ENCODE peak calls at places on chromosomes 12 and 14, in four cellular contexts. T is fibroblast of mammary gland; I is GM23338; K is CD8-positive, alpha-beta memory T cell. Y is an unnamed sample.
A peak's percentile ranks its signal among the peaks of the same experiment; 100 is the strongest.

GRCh38 chr12:27549231-27549800 is 25.3 kb downstream of the PPFIBP1 start:
- DNase-seq in K (no peak), T (peak; percentile 93), I (no peak), Y (no peak)

GRCh38 chr12:109537136-109537535 is 36.2 kb downstream of the MMAB start:
- DNase-seq in I (no peak), K (no peak), T (no peak), Y (no peak)

GRCh38 chr12:47711448-47711847 is 5.6 kb upstream of the RPAP3 start:
- DNase-seq in I (no peak), K (no peak), T (no peak), Y (no peak)

GRCh38 chr12:116336542-116337065 is 59.1 kb upstream of the MED13L start:
- DNase-seq in T (peak; percentile 93), I (no peak), K (no peak), Y (no peak)

GRCh38 chr12:13052414-13052813 is 8.2 kb downstream of the FAM234B start:
- DNase-seq in T (no peak), I (no peak), K (no peak), Y (no peak)

GRCh38 chr12:132539016-132539773 is 49.2 kb downstream of the FBRSL1 start:
- DNase-seq in T (no peak), I (no peak), K (no peak), Y (no peak)

GRCh38 chr12:132046561-132046960 is 96.8 kb downstream of the EP400 start:
- DNase-seq in T (peak; percentile 90), I (no peak), K (no peak), Y (no peak)

GRCh38 chr12:58395470-58395869 is 454.1 kb downstream of the ATP23 start:
- DNase-seq in T (peak; percentile 48), I (no peak), K (no peak), Y (no peak)

GRCh38 chr14:95707327-95707726 is 6.6 kb downstream of the TCL1A start:
- DNase-seq in T (no peak), I (no peak), K (no peak), Y (no peak)

GRCh38 chr14:56501909-56502530 is 77.6 kb upstream of the TMEM260 start:
- DNase-seq in I (peak; percentile 46), K (no peak), T (no peak), Y (peak; percentile 6)

GRCh38 chr14:55329999-55330710 is 58.9 kb downstream of the FBXO34 start:
- DNase-seq in K (no peak), I (no peak), T (peak; percentile 64), Y (no peak)

GRCh38 chr12:96398422-96399080 is 1.7 kb downstream of the CDK17 start:
- DNase-seq in I (no peak), K (no peak), T (peak; percentile 49), Y (no peak)

GRCh38 chr14:66508846-66509621 is 1.1 kb downstream of the GPHN start:
- DNase-seq in I (peak; percentile 55), T (peak; percentile 21), K (peak; percentile 19), Y (peak; percentile 72)

GRCh38 chr12:123270380-123271181 is 1.1 kb downstream of the CDK2AP1 start:
- DNase-seq in K (peak; percentile 9), T (no peak), I (peak; percentile 34), Y (peak; percentile 74)

GRCh38 chr14:103746706-103747105 is 31.1 kb downstream of the ZFYVE21 start:
- DNase-seq in T (peak; percentile 76), K (no peak), I (no peak), Y (no peak)

GRCh38 chr14:92582706-92583452 is 69.3 kb downstream of the RIN3 start:
- DNase-seq in I (no peak), T (no peak), K (peak; percentile 15), Y (no peak)

GRCh38 chr12:31970199-31970598 is 11.0 kb downstream of the RESF1 start:
- DNase-seq in I (no peak), T (no peak), K (no peak), Y (no peak)

GRCh38 chr12:31964280-31964679 is 5.1 kb downstream of the RESF1 start:
- DNase-seq in T (no peak), I (no peak), K (no peak), Y (no peak)

GRCh38 chr12:31965090-31965489 is 5.9 kb downstream of the RESF1 start:
- DNase-seq in I (peak; percentile 52), T (no peak), K (peak; percentile 51), Y (peak; percentile 35)

GRCh38 chr12:31967569-31967968 is 8.4 kb downstream of the RESF1 start:
- DNase-seq in T (no peak), K (no peak), I (no peak), Y (peak; percentile 33)

DNA sequence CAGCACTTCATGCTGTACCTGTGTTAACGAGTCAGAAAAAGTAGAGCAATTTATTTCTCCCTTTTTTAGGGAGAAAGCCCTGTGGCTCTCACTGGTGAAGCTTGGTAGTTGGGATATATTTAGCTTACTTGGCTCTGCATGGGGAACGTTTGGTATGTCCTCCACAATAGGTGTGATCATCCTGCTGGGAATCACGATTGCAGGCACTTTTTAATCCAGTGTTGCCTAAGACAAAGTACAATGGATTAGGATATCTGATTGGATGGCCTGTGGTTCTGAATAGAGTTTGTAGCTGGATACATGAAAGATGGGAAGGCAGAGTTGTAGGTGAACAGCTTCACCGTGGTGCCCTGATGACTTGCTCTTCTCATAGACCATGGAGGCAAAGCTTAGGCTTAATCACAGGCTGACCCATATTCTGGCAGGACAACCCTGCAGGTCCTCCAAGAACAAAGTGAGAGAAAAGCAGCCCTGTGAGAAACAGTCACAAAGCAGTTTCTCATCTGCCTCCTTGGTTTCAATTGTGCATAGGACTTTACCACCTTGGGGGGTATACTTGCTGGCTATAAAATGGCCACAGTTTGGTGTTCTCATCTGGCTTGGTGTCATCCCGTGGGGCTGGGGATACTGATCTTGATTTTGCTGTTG is 7.5 kb downstream of the RESF1 start:
- DNase-seq in T (no peak), I (no peak), K (no peak), Y (peak; percentile 45)
- H3K4me3 ChIP-seq in T (no peak overlapping the region), I (peak overlapping the region; percentile 10), K (peak overlapping the region; percentile 30), Y (no peak overlapping the region)

GRCh38 chr14:97456958-97457357 is 659.8 kb downstream of the VRK1 start:
- DNase-seq in I (no peak), T (no peak), K (peak; percentile 20), Y (no peak)

GRCh38 chr14:97459180-97459579 is 662.0 kb downstream of the VRK1 start:
- DNase-seq in I (peak; percentile 17), T (no peak), K (no peak), Y (no peak)

GRCh38 chr14:97462081-97462480 is 664.9 kb downstream of the VRK1 start:
- DNase-seq in I (no peak), T (no peak), K (no peak), Y (no peak)

GRCh38 chr14:97456497-97456896 is 659.3 kb downstream of the VRK1 start:
- DNase-seq in T (no peak), K (no peak), I (no peak), Y (no peak)

GRCh38 chr14:97458302-97459137 is 661.3 kb downstream of the VRK1 start:
- DNase-seq in I (peak; percentile 83), K (peak; percentile 76), T (no peak), Y (peak; percentile 83)
- H3K4me3 ChIP-seq in I (peak overlapping the region; percentile 50), K (peak overlapping the region; percentile 56), T (no peak overlapping the region), Y (peak overlapping the region; percentile 36)

DNA sequence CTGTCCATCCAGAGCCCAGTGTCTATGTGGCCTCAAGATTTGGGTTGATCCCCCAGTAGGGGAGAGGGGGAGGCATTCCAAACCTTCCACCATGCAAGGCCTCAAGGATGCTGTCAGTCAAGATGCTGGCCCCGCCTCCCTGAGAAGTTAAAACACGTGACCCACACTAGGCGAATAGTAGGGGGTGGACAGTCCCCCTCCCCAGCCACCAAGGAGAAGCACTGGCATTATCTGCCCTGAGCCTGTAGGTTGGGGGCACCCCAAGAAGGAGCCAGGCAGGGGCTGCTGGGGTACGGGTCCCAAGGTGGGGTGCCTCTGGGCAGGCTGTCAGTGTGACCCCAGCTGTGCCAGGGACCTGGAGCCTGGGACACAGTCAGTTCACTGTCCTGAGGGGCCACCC is 2.3 kb downstream of the SLC25A29 start:
- DNase-seq in T (no peak), I (peak; percentile 74), K (no peak), Y (peak; percentile 86)
- H3K4me3 ChIP-seq in T (no peak overlapping the region), I (peak overlapping the region; percentile 77), K (no peak overlapping the region), Y (no peak overlapping the region)

DNA sequence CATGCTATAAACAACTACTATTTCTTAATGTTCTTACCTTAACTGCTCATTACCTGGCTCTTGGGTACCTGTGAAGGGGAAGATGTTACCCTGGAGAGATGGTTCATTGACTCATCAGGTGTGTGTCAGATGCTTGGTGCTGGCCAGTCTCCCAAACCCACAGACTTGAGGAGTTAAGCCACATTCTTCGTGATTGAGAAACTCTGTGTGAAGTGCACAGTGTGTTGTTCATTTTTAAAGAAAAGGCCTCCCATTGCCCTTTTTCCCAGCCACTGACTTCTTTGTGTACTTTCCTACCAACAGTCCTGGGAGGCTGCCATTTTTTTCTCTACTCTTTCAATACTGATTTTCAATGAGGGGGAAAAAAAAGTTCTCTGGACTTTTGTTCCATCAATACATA is 3.2 kb downstream of the MGST1 start:
- DNase-seq in I (no peak), T (peak; percentile 99), K (no peak), Y (no peak)
- H3K4me3 ChIP-seq in I (peak overlapping the region; percentile 71), T (peak overlapping the region; percentile 34), K (no peak overlapping the region), Y (no peak overlapping the region)

GRCh38 chr14:89217876-89218275 is 199.2 kb downstream of the FOXN3 start:
- DNase-seq in I (no peak), T (no peak), K (no peak), Y (no peak)
- H3K4me3 ChIP-seq in I (no peak overlapping the region), T (no peak overlapping the region), K (no peak overlapping the region), Y (no peak overlapping the region)

GRCh38 chr12:2068638-2069037 is 15.9 kb downstream of the CACNA1C start:
- DNase-seq in T (no peak), I (no peak), K (no peak), Y (no peak)

GRCh38 chr12:2058837-2059236 is 6.0 kb downstream of the CACNA1C start:
- DNase-seq in K (no peak), T (no peak), I (peak; percentile 46), Y (peak; percentile 68)

GRCh38 chr12:2061402-2061801 is 8.6 kb downstream of the CACNA1C start:
- DNase-seq in I (no peak), T (no peak), K (no peak), Y (no peak)

DNA sequence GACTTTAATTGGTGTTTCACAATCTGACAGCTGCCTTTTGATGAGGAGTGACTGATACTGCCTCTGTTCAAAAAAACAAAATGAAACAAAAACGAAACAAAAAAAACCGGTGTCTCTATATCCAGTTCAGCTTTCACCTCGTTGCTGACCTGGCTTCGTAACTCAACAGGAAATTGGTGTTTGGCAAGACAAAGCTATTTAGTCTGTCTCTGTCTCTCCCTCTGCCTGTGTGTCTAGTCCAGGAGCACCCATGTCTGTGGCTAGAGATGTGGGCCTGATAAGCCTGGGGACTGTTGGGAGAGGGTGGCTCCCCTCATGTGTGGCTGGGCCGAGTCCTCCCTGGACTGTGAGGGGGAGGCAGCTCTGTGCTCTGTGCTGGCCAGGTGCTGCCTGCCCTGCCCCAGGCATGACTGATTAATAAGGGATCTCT is 11.3 kb downstream of the CACNA1C start:
- DNase-seq in I (no peak), T (peak; percentile 49), K (no peak), Y (no peak)
- H3K4me3 ChIP-seq in I (no peak overlapping the region), T (no peak overlapping the region), K (peak overlapping the region; percentile 23), Y (no peak overlapping the region)